ENCODE peak calls at places on chromosome 2, in six cellular contexts. One of them, this sample, is unnamed.

GRCh38 chr2:131056204-131056975 is 36.9 kb downstream of the FAM168B start:
- DNase-seq in GM20000: no peak
- DNase-seq in IMR-90: no peak
- DNase-seq in heart right ventricle: no peak
- DNase-seq in omental fat pad: no peak
- DNase-seq in choroid plexus epithelial cell: no peak
- DNase-seq in this sample: no peak

GRCh38 chr2:71700880-71701397 is 247.6 kb downstream of the DYSF start:
- DNase-seq in GM20000: no peak
- DNase-seq in heart right ventricle: peak
- DNase-seq in omental fat pad: no peak
- DNase-seq in IMR-90: no peak
- DNase-seq in choroid plexus epithelial cell: no peak
- DNase-seq in this sample: no peak

GRCh38 chr2:106642679-106643078 is 155.5 kb downstream of the CD8B2 start:
- DNase-seq in GM20000: no peak
- DNase-seq in choroid plexus epithelial cell: no peak
- DNase-seq in IMR-90: no peak
- DNase-seq in omental fat pad: no peak
- DNase-seq in heart right ventricle: no peak
- DNase-seq in this sample: no peak

GRCh38 chr2:99445065-99445464 is 44.8 kb downstream of the REV1 start:
- DNase-seq in heart right ventricle: no peak
- DNase-seq in omental fat pad: no peak
- DNase-seq in IMR-90: peak
- DNase-seq in choroid plexus epithelial cell: peak
- DNase-seq in GM20000: no peak
- DNase-seq in this sample: no peak

GRCh38 chr2:235347691-235348090 is 146.2 kb upstream of the AGAP1 start:
- DNase-seq in omental fat pad: no peak
- DNase-seq in GM20000: no peak
- DNase-seq in IMR-90: peak
- DNase-seq in heart right ventricle: no peak
- DNase-seq in choroid plexus epithelial cell: peak
- DNase-seq in this sample: no peak

GRCh38 chr2:215718890-215719289 is 283.0 kb upstream of the FN1 start:
- DNase-seq in GM20000: no peak
- DNase-seq in heart right ventricle: no peak
- DNase-seq in choroid plexus epithelial cell: no peak
- DNase-seq in IMR-90: no peak
- DNase-seq in omental fat pad: no peak
- DNase-seq in this sample: no peak

GRCh38 chr2:146246017-146246733 is 1598.7 kb upstream of the ACVR2A start:
- DNase-seq in IMR-90: peak
- DNase-seq in heart right ventricle: no peak
- DNase-seq in omental fat pad: no peak
- DNase-seq in GM20000: no peak
- DNase-seq in choroid plexus epithelial cell: peak
- DNase-seq in this sample: no peak

GRCh38 chr2:160035125-160035524 is 27.3 kb downstream of the PLA2R1 start:
- DNase-seq in GM20000: no peak
- DNase-seq in heart right ventricle: no peak
- DNase-seq in choroid plexus epithelial cell: no peak
- DNase-seq in IMR-90: no peak
- DNase-seq in omental fat pad: no peak
- DNase-seq in this sample: no peak

GRCh38 chr2:85537600-85538506 is 1.1 kb upstream of the MAT2A start:
- DNase-seq in omental fat pad: no peak
- DNase-seq in IMR-90: no peak
- DNase-seq in heart right ventricle: peak
- DNase-seq in GM20000: peak
- DNase-seq in choroid plexus epithelial cell: peak
- DNase-seq in this sample: no peak

GRCh38 chr2:108215794-108216211 is 24.0 kb upstream of the SULT1C3 start:
- DNase-seq in omental fat pad: no peak
- DNase-seq in GM20000: peak
- DNase-seq in choroid plexus epithelial cell: peak
- DNase-seq in IMR-90: peak
- DNase-seq in heart right ventricle: no peak
- DNase-seq in this sample: no peak

GRCh38 chr2:109446531-109447131 is 167.1 kb downstream of the SEPTIN10 start:
- DNase-seq in GM20000: no peak
- DNase-seq in IMR-90: no peak
- DNase-seq in omental fat pad: no peak
- DNase-seq in heart right ventricle: no peak
- DNase-seq in choroid plexus epithelial cell: no peak
- DNase-seq in this sample: no peak

GRCh38 chr2:19488009-19488691 is 129.7 kb upstream of the OSR1 start:
- DNase-seq in GM20000: no peak
- DNase-seq in omental fat pad: no peak
- DNase-seq in heart right ventricle: no peak
- DNase-seq in choroid plexus epithelial cell: peak
- DNase-seq in IMR-90: peak
- DNase-seq in this sample: no peak

GRCh38 chr2:101986386-101986785 is 5.4 kb upstream of the IL1R2 start:
- DNase-seq in IMR-90: no peak
- DNase-seq in heart right ventricle: no peak
- DNase-seq in choroid plexus epithelial cell: no peak
- DNase-seq in omental fat pad: no peak
- DNase-seq in GM20000: no peak
- DNase-seq in this sample: no peak

GRCh38 chr2:96626553-96626942 is 11.6 kb downstream of the KANSL3 start:
- DNase-seq in heart right ventricle: no peak
- DNase-seq in GM20000: no peak
- DNase-seq in choroid plexus epithelial cell: peak
- DNase-seq in omental fat pad: no peak
- DNase-seq in IMR-90: no peak
- DNase-seq in this sample: no peak

GRCh38 chr2:97740590-97741182 is 27.3 kb downstream of the ZAP70 start:
- DNase-seq in heart right ventricle: peak
- DNase-seq in IMR-90: peak
- DNase-seq in GM20000: peak
- DNase-seq in choroid plexus epithelial cell: peak
- DNase-seq in omental fat pad: no peak
- DNase-seq in this sample: no peak

GRCh38 chr2:224077773-224078507 is 38.9 kb upstream of the SERPINE2 start:
- DNase-seq in IMR-90: no peak
- DNase-seq in choroid plexus epithelial cell: no peak
- DNase-seq in omental fat pad: no peak
- DNase-seq in GM20000: no peak
- DNase-seq in heart right ventricle: no peak
- DNase-seq in this sample: no peak

GRCh38 chr2:133457862-133458261 is 110.4 kb downstream of the NCKAP5 start:
- DNase-seq in omental fat pad: no peak
- DNase-seq in GM20000: no peak
- DNase-seq in choroid plexus epithelial cell: no peak
- DNase-seq in heart right ventricle: no peak
- DNase-seq in IMR-90: no peak
- DNase-seq in this sample: no peak

GRCh38 chr2:7671312-7671711 is 754.1 kb downstream of the RNF144A start:
- DNase-seq in GM20000: no peak
- DNase-seq in choroid plexus epithelial cell: no peak
- DNase-seq in IMR-90: no peak
- DNase-seq in omental fat pad: no peak
- DNase-seq in heart right ventricle: peak
- DNase-seq in this sample: no peak

GRCh38 chr2:7670905-7671304 is 753.7 kb downstream of the RNF144A start:
- DNase-seq in IMR-90: no peak
- DNase-seq in heart right ventricle: no peak
- DNase-seq in omental fat pad: no peak
- DNase-seq in choroid plexus epithelial cell: no peak
- DNase-seq in GM20000: no peak
- DNase-seq in this sample: no peak

GRCh38 chr2:7673101-7673500 is 755.9 kb downstream of the RNF144A start:
- DNase-seq in IMR-90: no peak
- DNase-seq in heart right ventricle: no peak
- DNase-seq in choroid plexus epithelial cell: no peak
- DNase-seq in GM20000: no peak
- DNase-seq in omental fat pad: no peak
- DNase-seq in this sample: no peak

GRCh38 chr2:7672685-7673071 is 755.5 kb downstream of the RNF144A start:
- DNase-seq in GM20000: no peak
- DNase-seq in heart right ventricle: no peak
- DNase-seq in IMR-90: no peak
- DNase-seq in choroid plexus epithelial cell: no peak
- DNase-seq in omental fat pad: no peak
- DNase-seq in this sample: no peak

GRCh38 chr2:7672027-7672684 is 754.9 kb downstream of the RNF144A start:
- DNase-seq in IMR-90: peak
- DNase-seq in heart right ventricle: peak
- DNase-seq in choroid plexus epithelial cell: peak
- DNase-seq in GM20000: peak
- DNase-seq in omental fat pad: no peak
- DNase-seq in this sample: no peak
- TF ChIP-seq CTCF in IMR-90: peak
- TF ChIP-seq CTCF in heart right ventricle: no peak
- TF ChIP-seq CTCF in choroid plexus epithelial cell: peak
- TF ChIP-seq CTCF in GM20000: peak
- TF ChIP-seq CTCF in omental fat pad: no peak
- TF ChIP-seq CTCF in this sample: peak

DNA sequence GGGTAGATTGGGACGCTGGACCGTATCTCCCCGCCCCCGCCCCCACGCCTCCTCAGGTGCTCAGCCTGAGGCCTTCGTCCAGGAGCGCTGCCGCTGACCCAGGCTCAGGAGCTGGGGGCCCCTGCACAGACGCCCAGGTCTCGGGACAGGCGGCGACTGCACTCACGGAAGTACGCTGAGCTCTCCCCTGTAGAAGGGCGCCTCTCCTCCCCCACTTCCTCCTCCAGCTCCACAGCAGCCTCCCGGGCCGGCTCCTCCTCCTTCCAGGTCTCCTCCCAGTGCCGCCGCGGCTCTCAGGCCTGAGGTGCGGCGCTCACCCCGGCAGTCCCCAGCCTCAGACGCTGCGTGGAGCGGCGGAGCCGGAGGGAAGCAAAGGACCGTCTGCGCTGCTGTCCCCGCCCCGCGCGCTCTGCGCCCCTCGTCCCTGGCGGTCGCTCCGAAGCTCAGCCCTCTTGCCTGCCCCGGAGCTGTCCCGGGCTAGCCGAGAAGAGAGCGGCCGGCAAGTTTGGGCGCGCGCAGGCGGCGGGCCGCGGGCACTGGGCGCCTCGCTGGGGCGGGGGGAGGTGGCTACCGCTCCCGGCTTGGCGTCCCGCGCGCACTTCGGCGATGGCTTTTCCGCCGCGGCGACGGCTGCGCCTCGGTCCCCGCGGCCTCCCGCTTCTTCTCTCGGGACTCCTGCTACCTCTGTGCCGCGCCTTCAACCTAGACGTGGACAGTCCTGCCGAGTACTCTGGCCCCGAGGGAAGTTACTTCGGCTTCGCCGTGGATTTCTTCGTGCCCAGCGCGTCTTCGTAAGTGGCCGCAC is at the start of gene ITGAV:
- DNase-seq in IMR-90: peak
- DNase-seq in heart right ventricle: peak
- DNase-seq in choroid plexus epithelial cell: peak
- DNase-seq in omental fat pad: peak
- DNase-seq in GM20000: peak
- DNase-seq in this sample: peak
- TF ChIP-seq CTCF in IMR-90: no peak
- TF ChIP-seq CTCF in heart right ventricle: no peak
- TF ChIP-seq CTCF in choroid plexus epithelial cell: no peak
- TF ChIP-seq CTCF in omental fat pad: no peak
- TF ChIP-seq CTCF in GM20000: no peak
- TF ChIP-seq CTCF in this sample: peak

GRCh38 chr2:147546109-147546508 is 298.7 kb upstream of the ACVR2A start:
- DNase-seq in omental fat pad: no peak
- DNase-seq in IMR-90: no peak
- DNase-seq in choroid plexus epithelial cell: no peak
- DNase-seq in heart right ventricle: no peak
- DNase-seq in GM20000: no peak
- DNase-seq in this sample: no peak

GRCh38 chr2:147541314-147541713 is 303.5 kb upstream of the ACVR2A start:
- DNase-seq in GM20000: no peak
- DNase-seq in omental fat pad: no peak
- DNase-seq in heart right ventricle: no peak
- DNase-seq in IMR-90: no peak
- DNase-seq in choroid plexus epithelial cell: no peak
- DNase-seq in this sample: no peak

GRCh38 chr2:147538848-147539247 is 306.0 kb upstream of the ACVR2A start:
- DNase-seq in IMR-90: no peak
- DNase-seq in choroid plexus epithelial cell: no peak
- DNase-seq in omental fat pad: no peak
- DNase-seq in heart right ventricle: no peak
- DNase-seq in GM20000: no peak
- DNase-seq in this sample: no peak

GRCh38 chr2:147547425-147547824 is 297.4 kb upstream of the ACVR2A start:
- DNase-seq in IMR-90: no peak
- DNase-seq in choroid plexus epithelial cell: no peak
- DNase-seq in omental fat pad: no peak
- DNase-seq in GM20000: no peak
- DNase-seq in heart right ventricle: no peak
- DNase-seq in this sample: no peak

DNA sequence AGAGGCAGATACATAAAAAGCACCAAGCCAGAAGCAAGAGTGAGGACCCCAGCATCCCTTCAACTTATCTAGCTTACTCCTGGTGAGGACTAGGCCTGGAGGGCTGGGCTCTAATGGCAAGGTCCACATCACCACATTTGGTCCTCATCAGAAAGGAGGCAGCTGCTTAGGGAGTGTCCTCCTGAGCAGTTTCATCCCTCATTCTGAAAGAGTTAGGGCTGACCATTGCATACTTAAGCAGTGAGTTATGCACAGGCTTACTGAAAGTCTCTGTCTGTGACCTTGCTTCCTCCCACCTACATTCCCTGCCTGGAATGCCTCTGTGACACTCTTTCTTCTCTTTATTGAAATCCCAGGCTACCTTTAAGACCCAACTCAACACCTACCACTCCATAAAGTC is 301.8 kb upstream of the ACVR2A start:
- DNase-seq in omental fat pad: no peak
- DNase-seq in GM20000: no peak
- DNase-seq in IMR-90: peak
- DNase-seq in choroid plexus epithelial cell: no peak
- DNase-seq in heart right ventricle: no peak
- DNase-seq in this sample: no peak
- TF ChIP-seq CTCF in omental fat pad: no peak
- TF ChIP-seq CTCF in GM20000: no peak
- TF ChIP-seq CTCF in IMR-90: no peak
- TF ChIP-seq CTCF in choroid plexus epithelial cell: no peak
- TF ChIP-seq CTCF in heart right ventricle: no peak
- TF ChIP-seq CTCF in this sample: no peak

DNA sequence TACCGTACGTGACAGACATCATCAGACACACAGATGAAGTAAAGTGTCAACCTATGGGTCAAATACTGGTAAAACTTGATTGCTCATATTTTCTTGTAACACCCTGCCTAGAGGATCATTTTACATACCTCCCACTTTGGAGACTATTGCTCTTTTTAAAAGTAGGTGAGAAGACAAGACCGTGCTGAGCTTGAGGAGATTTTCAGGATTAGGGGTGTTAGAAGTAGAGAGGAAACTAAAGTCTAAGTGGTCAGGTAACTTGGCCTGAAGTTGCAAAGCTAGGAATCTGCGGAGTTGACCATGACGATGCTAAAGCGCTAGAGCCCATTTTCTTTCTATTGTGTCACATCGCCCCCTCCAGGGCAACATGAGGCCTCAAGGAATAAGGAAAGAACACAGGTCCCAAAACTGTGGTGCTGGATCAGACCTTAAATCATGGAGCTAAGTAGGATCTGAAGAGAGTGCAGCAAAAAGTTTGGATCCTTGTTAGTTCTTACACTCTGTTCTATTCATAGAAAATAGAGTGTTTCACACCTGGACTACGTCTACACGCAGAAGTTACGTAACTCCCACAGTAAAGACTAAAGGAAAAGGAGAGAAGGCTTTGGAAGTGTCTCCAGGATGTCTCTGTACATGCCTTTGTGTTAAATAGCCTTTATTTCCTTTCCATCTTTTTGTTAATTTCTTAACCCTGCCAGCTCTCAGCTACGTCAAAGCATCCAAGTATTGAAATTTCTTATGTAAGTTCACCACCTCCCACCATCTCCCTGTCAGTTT is 8.7 kb downstream of the DTNB start:
- DNase-seq in IMR-90: peak
- DNase-seq in heart right ventricle: peak
- DNase-seq in choroid plexus epithelial cell: peak
- DNase-seq in GM20000: peak
- DNase-seq in omental fat pad: peak
- DNase-seq in this sample: no peak
- TF ChIP-seq CTCF in IMR-90: peak
- TF ChIP-seq CTCF in heart right ventricle: peak
- TF ChIP-seq CTCF in choroid plexus epithelial cell: peak
- TF ChIP-seq CTCF in GM20000: no peak
- TF ChIP-seq CTCF in omental fat pad: no peak
- TF ChIP-seq CTCF in this sample: peak

This sample was measured in esophagus squamous epithelium.